ENCODE peak calls at places on chromosomes 6 and 20, in seven cellular contexts. D is coronary artery; E is activated CD4-positive, alpha-beta T cell treated with anti-CD3 and anti-CD28 coated beads for 4 hours; R is hippocampal formation; L is A673; N is MV-4-11; Z is GF-D8. U is an unnamed sample.

GRCh38 chr6:153947817-153948447 is 91.1 kb upstream of the OPRM1 start:
- DNase-seq in D (no peak), E (no peak), R (no peak), L (peak), N (no peak), Z (no peak), U (no peak)

GRCh38 chr6:79031821-79032590 is 46.0 kb downstream of the PHIP start:
- DNase-seq in D (no peak), E (no peak), R (no peak), L (no peak), N (peak), Z (no peak), U (no peak)

GRCh38 chr20:43983904-43984361 is 69.3 kb downstream of the TOX2 start:
- DNase-seq in D (no peak), E (no peak), R (no peak), L (no peak), N (no peak), Z (no peak), U (no peak)

GRCh38 chr6:154593122-154593521 is 82.6 kb upstream of the CNKSR3 start:
- DNase-seq in D (no peak), E (no peak), R (no peak), L (no peak), N (no peak), Z (no peak), U (no peak)

GRCh38 chr6:41306187-41306854 is 19.8 kb upstream of the TREM1 start:
- DNase-seq in D (no peak), E (peak), R (no peak), L (peak), N (peak), Z (no peak), U (no peak)

GRCh38 chr6:106692112-106692822 is 62.9 kb downstream of the QRSL1 start:
- DNase-seq in D (no peak), E (no peak), R (peak), L (peak), N (no peak), Z (no peak), U (peak)

GRCh38 chr20:49207071-49207470 is 12.1 kb upstream of the DDX27 start:
- DNase-seq in D (no peak), E (no peak), R (no peak), L (peak), N (peak), Z (no peak), U (no peak)

GRCh38 chr6:157150076-157150475 is 173.2 kb downstream of the TMEM242 start:
- DNase-seq in D (no peak), E (no peak), R (no peak), L (no peak), N (no peak), Z (no peak), U (no peak)

GRCh38 chr20:45407783-45408645 is at the start of gene DBNDD2:
- DNase-seq in D (no peak), E (no peak), R (peak), L (no peak), N (no peak), Z (no peak), U (peak)

GRCh38 chr20:23135449-23136447 is 49.6 kb upstream of the CD93 start:
- DNase-seq in D (no peak), E (no peak), R (no peak), L (no peak), N (peak), Z (no peak), U (no peak)

GRCh38 chr6:134954272-134954990 is 4.5 kb upstream of the ALDH8A1 start:
- DNase-seq in D (no peak), E (no peak), R (no peak), L (no peak), N (no peak), Z (no peak), U (no peak)

GRCh38 chr20:38452880-38453624 is 17.9 kb upstream of the SNHG17 start:
- DNase-seq in D (no peak), E (no peak), R (no peak), L (no peak), N (no peak), Z (no peak), U (no peak)

GRCh38 chr20:49593441-49594142 is 25.7 kb upstream of the PTGIS start:
- DNase-seq in D (no peak), E (peak), R (no peak), L (no peak), N (no peak), Z (no peak), U (no peak)

GRCh38 chr6:71119560-71119959 is 162.7 kb upstream of the B3GAT2 start:
- DNase-seq in D (no peak), E (no peak), R (no peak), L (no peak), N (no peak), Z (no peak), U (no peak)

GRCh38 chr6:90088009-90088408 is 193.7 kb downstream of the GJA10 start:
- DNase-seq in D (no peak), E (no peak), R (no peak), L (peak), N (peak), Z (no peak), U (no peak)

GRCh38 chr6:160102956-160103824 is 18.4 kb upstream of the SLC22A1 start:
- DNase-seq in D (no peak), E (no peak), R (no peak), L (peak), N (peak), Z (no peak), U (no peak)

GRCh38 chr20:31496761-31497295 is 17.4 kb upstream of the HM13 start:
- DNase-seq in D (peak), E (no peak), R (no peak), L (peak), N (no peak), Z (no peak), U (no peak)

GRCh38 chr6:21171801-21172200 is 421.8 kb upstream of the SOX4 start:
- DNase-seq in D (no peak), E (no peak), R (no peak), L (no peak), N (no peak), Z (no peak), U (no peak)

GRCh38 chr20:13810446-13810845 is 25.6 kb downstream of the NDUFAF5 start:
- DNase-seq in D (no peak), E (no peak), R (no peak), L (no peak), N (no peak), Z (no peak), U (no peak)

GRCh38 chr6:95266537-95267258 is 310.6 kb upstream of the MANEA start:
- DNase-seq in D (no peak), E (no peak), R (no peak), L (no peak), N (no peak), Z (no peak), U (no peak)

GRCh38 chr6:154615483-154616025 is 105.1 kb upstream of the CNKSR3 start:
- DNase-seq in D (peak), E (no peak), R (peak), L (peak), N (no peak), Z (no peak), U (peak)

GRCh38 chr20:38057351-38057972 is 23.9 kb downstream of the RPRD1B start:
- DNase-seq in D (peak), E (peak), R (peak), L (peak), N (peak), Z (no peak), U (peak)

GRCh38 chr6:11139051-11139960 is 27.8 kb upstream of the ERVFRD-1 start:
- DNase-seq in D (no peak), E (no peak), R (no peak), L (no peak), N (peak), Z (no peak), U (no peak)

GRCh38 chr6:89438248-89438647 is 5.3 kb downstream of the ANKRD6 start:
- DNase-seq in D (no peak), E (no peak), R (no peak), L (no peak), N (peak), Z (no peak), U (no peak)

GRCh38 chr20:44635877-44636276 is 15.6 kb downstream of the ADA start:
- DNase-seq in D (no peak), E (no peak), R (no peak), L (no peak), N (no peak), Z (no peak), U (no peak)